ENCODE peak calls at places on chromosomes 3 and 15, in five cellular contexts. M, J, P, N and V are unnamed samples.

GRCh38 chr3:133942761-133943535 is 47.3 kb upstream of the RAB6B start:
- DNase-seq in M (no peak), J (no peak), P (no peak), N (peak; percentile 40), V (no peak)

GRCh38 chr15:94411279-94411678 is 179.9 kb downstream of the MCTP2 start:
- DNase-seq in M (no peak), J (no peak), P (no peak), N (no peak), V (no peak)

GRCh38 chr15:44738340-44738984 is 2.1 kb downstream of the TRIM69 start:
- DNase-seq in M (peak; percentile 57), J (no peak), P (peak; percentile 42), N (no peak), V (no peak)

GRCh38 chr3:95134693-95135375 is 1072.0 kb downstream of the NSUN3 start:
- DNase-seq in M (no peak), J (no peak), P (no peak), N (no peak), V (no peak)

GRCh38 chr15:54150255-54150654 is 172.0 kb downstream of the UNC13C start:
- DNase-seq in M (no peak), J (no peak), P (no peak), N (no peak), V (no peak)

GRCh38 chr3:144482876-144483275 is 511.3 kb downstream of the DIPK2A start:
- DNase-seq in M (no peak), J (no peak), P (no peak), N (no peak), V (no peak)

GRCh38 chr3:153396581-153396980 is 234.6 kb downstream of the RAP2B start:
- DNase-seq in M (no peak), J (no peak), P (no peak), N (no peak), V (no peak)

GRCh38 chr3:144235489-144235888 is 263.9 kb downstream of the DIPK2A start:
- DNase-seq in M (no peak), J (no peak), P (no peak), N (no peak), V (no peak)

GRCh38 chr15:97955040-97955439 is 5.5 kb upstream of the ARRDC4 start:
- DNase-seq in M (no peak), J (no peak), P (no peak), N (no peak), V (no peak)

GRCh38 chr15:33963831-33964664 is 4.2 kb upstream of the CHRM5 start:
- DNase-seq in M (peak; percentile 8), J (no peak), P (peak; percentile 26), N (no peak), V (no peak)

GRCh38 chr3:77456881-77457280 is 417.0 kb downstream of the ROBO2 start:
- DNase-seq in M (no peak), J (no peak), P (no peak), N (no peak), V (no peak)

GRCh38 chr3:32084870-32085269 is 21.6 kb upstream of the GPD1L start:
- DNase-seq in M (no peak), J (no peak), P (no peak), N (no peak), V (no peak)

GRCh38 chr15:50906954-50907865 is 1.3 kb upstream of the AP4E1 start:
- DNase-seq in M (no peak), J (no peak), P (peak; percentile 82), N (no peak), V (no peak)

DNA sequence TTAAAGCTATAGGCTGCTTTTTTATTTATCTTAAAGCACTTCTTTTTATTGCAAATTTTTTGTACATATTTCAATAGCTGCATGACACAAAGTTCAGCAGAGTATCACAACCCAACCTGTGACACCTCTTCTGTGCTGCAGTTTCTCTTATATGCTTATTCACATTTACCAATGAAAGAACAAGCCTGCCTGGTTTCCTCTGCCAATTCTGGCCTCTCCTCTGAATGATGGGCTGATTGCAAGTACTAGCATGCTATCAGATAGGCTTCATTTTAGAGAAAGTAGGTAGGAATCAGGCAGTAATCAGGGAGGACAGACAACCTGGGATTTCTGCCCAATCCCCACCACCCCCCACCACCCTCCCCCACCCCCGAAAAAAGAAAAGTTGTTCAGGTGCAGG is 26.6 kb downstream of the ACKR4 start:
- DNase-seq in M (no peak), J (no peak), P (no peak), N (no peak), V (no peak)
- TF ChIP-seq CTCF in M (no peak), J (no peak), P (no peak), N (no peak), V (no peak)

GRCh38 chr15:27127834-27128570 is 157.0 kb downstream of the GABRG3 start:
- DNase-seq in M (no peak), J (no peak), P (no peak), N (no peak), V (no peak)

GRCh38 chr15:27123808-27124207 is 152.8 kb downstream of the GABRG3 start:
- DNase-seq in M (no peak), J (no peak), P (no peak), N (no peak), V (no peak)

GRCh38 chr15:27124287-27124830 is 153.4 kb downstream of the GABRG3 start:
- DNase-seq in M (no peak), J (no peak), P (no peak), N (no peak), V (no peak)

GRCh38 chr15:27121672-27122071 is 150.7 kb downstream of the GABRG3 start:
- DNase-seq in M (no peak), J (no peak), P (no peak), N (no peak), V (no peak)

GRCh38 chr15:27126449-27126848 is 155.5 kb downstream of the GABRG3 start:
- DNase-seq in M (no peak), J (no peak), P (no peak), N (no peak), V (no peak)
- TF ChIP-seq CTCF in M (no peak), J (no peak), P (no peak), N (no peak), V (no peak)

GRCh38 chr3:50616003-50616769 is 765 bp upstream of the MAPKAPK3 start:
- DNase-seq in M (peak; percentile 55), J (peak; percentile 78), P (peak; percentile 88), N (peak; percentile 93), V (peak; percentile 89)
- TF ChIP-seq CTCF in M (peak; percentile 100), J (peak; percentile 99), P (peak; percentile 98), N (peak; percentile 100), V (peak; percentile 78)

GRCh38 chr15:88622605-88622975 is 1.4 kb downstream of the AEN start:
- DNase-seq in M (no peak), J (no peak), P (no peak), N (no peak), V (no peak)

GRCh38 chr15:88619796-88620195 is 1.3 kb upstream of the AEN start:
- DNase-seq in M (no peak), J (no peak), P (no peak), N (no peak), V (no peak)

GRCh38 chr15:88621789-88622604 is 857 bp downstream of the AEN start:
- DNase-seq in M (no peak), J (no peak), P (peak; percentile 66), N (no peak), V (no peak)

GRCh38 chr15:88623061-88623460 is 1.9 kb downstream of the AEN start:
- DNase-seq in M (peak; percentile 23), J (no peak), P (no peak), N (no peak), V (no peak)

GRCh38 chr15:88620995-88621772 is at the start of gene AEN:
- DNase-seq in M (peak; percentile 93), J (peak; percentile 87), P (peak; percentile 98), N (peak; percentile 99), V (peak; percentile 91)
- TF ChIP-seq CTCF in M (no peak), J (no peak), P (no peak), N (peak; percentile 36), V (no peak)

DNA sequence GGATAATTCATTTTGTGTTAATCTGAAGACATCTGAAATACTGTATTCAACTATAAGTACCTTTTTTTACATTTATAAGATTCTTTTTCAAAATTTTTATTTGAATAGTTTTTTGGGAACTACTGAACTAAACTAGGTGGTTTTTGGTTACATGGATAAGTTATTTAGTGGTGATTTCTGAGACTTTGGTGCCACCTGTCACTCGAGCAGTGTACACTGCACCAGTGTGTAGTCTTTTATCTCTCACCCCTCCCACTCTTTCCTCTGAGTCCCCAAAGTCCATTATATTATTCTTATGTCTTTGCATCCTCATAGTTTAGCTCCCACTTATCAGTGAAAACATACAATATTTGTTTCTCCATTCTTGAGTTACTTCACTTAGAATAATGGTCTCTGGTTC is 57.6 kb downstream of the CD86 start:
- DNase-seq in M (no peak), J (no peak), P (no peak), N (no peak), V (no peak)
- TF ChIP-seq CTCF in M (no peak), J (no peak), P (no peak), N (no peak), V (no peak)